ENCODE peak calls at places on chromosomes 2 and 18, in six cellular contexts. Y is stimulated activated naive CD8-positive, alpha-beta T cell treated with anti-CD3 and anti-CD28 coated beads, Interleukin-15, Interleukin-2, amounts not matched to agents 100 U/mL and 50 U/mL, for 24 hours; U is NCI-H774; F is foreskin fibroblast; B is uterus; J is K562. L is an unnamed sample.

GRCh38 chr2:216319771-216320170 is 52.5 kb downstream of the MARCHF4 start:
- DNase-seq in Y (no peak), U (no peak), F (peak; percentile 70), B (no peak), J (no peak), L (no peak)

GRCh38 chr18:3350021-3350420 is 88.1 kb downstream of the MYL12B start:
- DNase-seq in Y (no peak), U (no peak), F (no peak), B (no peak), J (no peak), L (no peak)

GRCh38 chr2:25851740-25852503 is 26.4 kb downstream of the ASXL2 start:
- DNase-seq in Y (peak; percentile 40), U (peak; percentile 26), F (peak; percentile 84), B (no peak), J (peak; percentile 83), L (no peak)

GRCh38 chr2:241517297-241517696 is 8.9 kb upstream of the STK25 start:
- DNase-seq in Y (no peak), U (no peak), F (no peak), B (no peak), J (no peak), L (no peak)

GRCh38 chr2:44061469-44061868 is 65.7 kb upstream of the LRPPRC start:
- DNase-seq in Y (no peak), U (no peak), F (no peak), B (no peak), J (no peak), L (no peak)

GRCh38 chr18:3392467-3392855 is 57.5 kb upstream of the TGIF1 start:
- DNase-seq in Y (no peak), U (no peak), F (no peak), B (no peak), J (no peak), L (no peak)

GRCh38 chr18:8489761-8490160 is 119.5 kb upstream of the RAB12 start:
- DNase-seq in Y (no peak), U (no peak), F (no peak), B (no peak), J (no peak), L (no peak)

GRCh38 chr2:237025090-237025865 is 60.4 kb upstream of the COPS8 start:
- DNase-seq in Y (no peak), U (no peak), F (peak; percentile 96), B (no peak), J (no peak), L (no peak)

GRCh38 chr18:48387300-48387699 is 21.9 kb downstream of the ZBTB7C start:
- DNase-seq in Y (no peak), U (no peak), F (no peak), B (no peak), J (no peak), L (no peak)

GRCh38 chr2:240603081-240603835 is 16.7 kb downstream of the CAPN10 start:
- DNase-seq in Y (no peak), U (no peak), F (no peak), B (no peak), J (no peak), L (no peak)

GRCh38 chr2:112050311-112050710 is 4.8 kb upstream of the TMEM87B start:
- DNase-seq in Y (no peak), U (no peak), F (no peak), B (no peak), J (no peak), L (no peak)

GRCh38 chr2:187500585-187501359 is 52.7 kb upstream of the CALCRL start:
- DNase-seq in Y (no peak), U (no peak), F (peak; percentile 56), B (no peak), J (peak; percentile 59), L (no peak)

GRCh38 chr18:54713386-54713785 is 114.9 kb upstream of the RAB27B start:
- DNase-seq in Y (no peak), U (no peak), F (no peak), B (no peak), J (no peak), L (no peak)

GRCh38 chr2:46342566-46343315 is 45.5 kb downstream of the EPAS1 start:
- DNase-seq in Y (no peak), U (no peak), F (no peak), B (no peak), J (no peak), L (no peak)

GRCh38 chr2:5696351-5696740 is 4.2 kb downstream of the SOX11 start:
- DNase-seq in Y (no peak), U (peak; percentile 17), F (peak; percentile 41), B (no peak), J (no peak), L (no peak)

GRCh38 chr18:75130591-75131274 is 78.2 kb downstream of the PTGR3 start:
- DNase-seq in Y (no peak), U (no peak), F (no peak), B (no peak), J (no peak), L (no peak)

GRCh38 chr2:23498941-23499340 is 114.0 kb downstream of the KLHL29 start:
- DNase-seq in Y (no peak), U (no peak), F (peak; percentile 61), B (no peak), J (no peak), L (no peak)

GRCh38 chr2:129050116-129050515 is 731.4 kb upstream of the HS6ST1 start:
- DNase-seq in Y (no peak), U (no peak), F (no peak), B (no peak), J (no peak), L (no peak)

GRCh38 chr2:215982465-215982875 is 30.9 kb downstream of the MREG start:
- DNase-seq in Y (peak; percentile 27), U (peak; percentile 76), F (peak; percentile 52), B (no peak), J (no peak), L (no peak)

GRCh38 chr18:79934311-79935097 is 16.9 kb downstream of the SLC66A2 start:
- DNase-seq in Y (no peak), U (no peak), F (peak; percentile 66), B (peak; percentile 14), J (peak; percentile 31), L (no peak)

GRCh38 chr2:42809876-42810125 is 17.4 kb upstream of the HAAO start:
- DNase-seq in Y (no peak), U (no peak), F (peak; percentile 94), B (peak; percentile 87), J (peak; percentile 88), L (no peak)

GRCh38 chr18:79166702-79167101 is 97.5 kb downstream of the ATP9B start:
- DNase-seq in Y (no peak), U (no peak), F (no peak), B (no peak), J (no peak), L (no peak)

GRCh38 chr18:41955688-41956087 is 654 bp downstream of the PIK3C3 start:
- DNase-seq in Y (no peak), U (no peak), F (no peak), B (no peak), J (peak; percentile 33), L (no peak)

GRCh38 chr2:179578171-179578916 is 283.1 kb downstream of the ZNF385B start:
- DNase-seq in Y (no peak), U (no peak), F (no peak), B (no peak), J (no peak), L (no peak)

GRCh38 chr2:134039912-134040581 is 213.8 kb upstream of the MGAT5 start:
- DNase-seq in Y (no peak), U (no peak), F (no peak), B (no peak), J (no peak), L (no peak)

GRCh38 chr2:226489765-226490164 is 309.9 kb downstream of the IRS1 start:
- DNase-seq in Y (no peak), U (no peak), F (peak; percentile 86), B (no peak), J (no peak), L (no peak)

GRCh38 chr2:65397122-65397521 is 35.3 kb downstream of the SPRED2 start:
- DNase-seq in Y (peak; percentile 51), U (no peak), F (peak; percentile 70), B (no peak), J (peak; percentile 33), L (no peak)

GRCh38 chr2:23414106-23414505 is 29.1 kb downstream of the KLHL29 start:
- DNase-seq in Y (no peak), U (no peak), F (no peak), B (no peak), J (no peak), L (no peak)

GRCh38 chr2:215425021-215425782 is 10.7 kb downstream of the FN1 start:
- DNase-seq in Y (no peak), U (no peak), F (peak; percentile 47), B (no peak), J (no peak), L (no peak)

GRCh38 chr2:102245266-102246151 is 58.7 kb downstream of the IL1RL2 start:
- DNase-seq in Y (no peak), U (no peak), F (peak; percentile 87), B (peak; percentile 51), J (peak; percentile 55), L (no peak)